ENCODE peak calls at places on chromosomes 7 and 10, in seven cellular contexts. K, I, L, M, D, N and Q are unnamed samples.

GRCh38 chr7:28207486-28208158 is 27.0 kb upstream of the JAZF1 start:
- DNase-seq in M (no peak), N (no peak), I (no peak), L (no peak), K (no peak), D (no peak), Q (no peak)

GRCh38 chr10:110805292-110805691 is 66.4 kb upstream of the PDCD4 start:
- DNase-seq in N (peak; percentile 77), M (no peak), D (no peak), L (no peak), I (no peak), K (no peak), Q (no peak)

GRCh38 chr10:43599333-43599732 is 6.9 kb upstream of the ZNF485 start:
- DNase-seq in I (no peak), L (no peak), D (no peak), M (no peak), N (no peak), K (no peak), Q (peak; percentile 60)

GRCh38 chr7:142445019-142445686 is 187.3 kb upstream of the PRSS58 start:
- DNase-seq in K (no peak), L (no peak), M (no peak), N (no peak), D (no peak), I (no peak), Q (no peak)

GRCh38 chr7:101200862-101201599 is at the start of gene MOGAT3:
- DNase-seq in M (no peak), I (no peak), D (peak; percentile 89), K (peak; percentile 98), N (no peak), L (no peak), Q (no peak)

GRCh38 chr7:41996381-41997035 is 240.5 kb downstream of the GLI3 start:
- DNase-seq in K (no peak), N (no peak), D (no peak), M (no peak), L (no peak), I (no peak), Q (no peak)

GRCh38 chr7:102273749-102274712 is 12.6 kb upstream of the SH2B2 start:
- DNase-seq in D (peak; percentile 87), L (peak; percentile 98), I (peak; percentile 59), N (no peak), M (no peak), K (peak; percentile 96), Q (no peak)

GRCh38 chr7:103613655-103614642 is 167.9 kb upstream of the SLC26A5 start:
- DNase-seq in N (no peak), K (peak; percentile 34), D (no peak), M (no peak), I (no peak), L (no peak), Q (no peak)

GRCh38 chr10:35409094-35409582 is 72.8 kb downstream of the CCNY start:
- DNase-seq in L (no peak), I (no peak), N (peak; percentile 80), D (no peak), K (no peak), M (no peak), Q (no peak)

GRCh38 chr10:132560248-132560731 is 22.7 kb downstream of the INPP5A start:
- DNase-seq in M (no peak), K (no peak), D (no peak), N (peak; percentile 71), L (no peak), I (no peak), Q (no peak)

GRCh38 chr7:117088623-117089199 is 135.4 kb downstream of the ST7 start:
- DNase-seq in L (no peak), N (no peak), K (no peak), M (no peak), D (no peak), I (no peak), Q (no peak)

GRCh38 chr10:75392271-75392670 is 9.3 kb downstream of the ZNF503 start:
- DNase-seq in K (no peak), N (no peak), D (no peak), I (no peak), M (no peak), L (no peak), Q (no peak)

DNA sequence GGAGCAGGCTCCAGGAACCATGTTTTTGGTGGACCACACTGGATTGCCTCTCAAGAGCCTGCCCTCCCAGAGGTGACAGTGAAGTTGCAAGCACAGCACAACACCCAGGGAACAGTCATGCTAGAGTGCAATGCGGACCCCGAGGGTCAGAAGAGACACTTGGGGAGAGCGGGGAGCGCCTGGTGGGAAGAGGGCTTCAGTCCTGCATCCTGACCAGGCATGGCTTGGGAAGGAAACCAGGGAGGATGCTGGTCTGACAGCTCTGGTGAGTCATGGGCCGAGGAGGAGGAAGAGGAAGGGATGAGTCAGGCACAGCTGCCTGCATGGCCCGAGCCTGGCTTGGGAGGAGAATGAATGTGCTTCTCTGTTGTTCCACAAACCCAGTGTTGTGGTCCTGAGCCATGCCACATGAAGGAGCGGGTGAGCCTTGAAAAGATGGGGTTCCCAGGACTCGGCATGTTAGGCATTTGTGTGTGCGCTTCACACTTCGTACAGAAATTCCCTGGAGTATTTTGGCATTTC is 29.5 kb upstream of the ANKRD2 start:
- DNase-seq in I (peak; percentile 60), K (peak; percentile 50), M (no peak), N (peak; percentile 93), L (peak; percentile 95), D (peak; percentile 54), Q (no peak)
- TF ChIP-seq EP300 in I (no peak), K (no peak), M (no peak), N (no peak), L (no peak), D (no peak), Q (no peak)

DNA sequence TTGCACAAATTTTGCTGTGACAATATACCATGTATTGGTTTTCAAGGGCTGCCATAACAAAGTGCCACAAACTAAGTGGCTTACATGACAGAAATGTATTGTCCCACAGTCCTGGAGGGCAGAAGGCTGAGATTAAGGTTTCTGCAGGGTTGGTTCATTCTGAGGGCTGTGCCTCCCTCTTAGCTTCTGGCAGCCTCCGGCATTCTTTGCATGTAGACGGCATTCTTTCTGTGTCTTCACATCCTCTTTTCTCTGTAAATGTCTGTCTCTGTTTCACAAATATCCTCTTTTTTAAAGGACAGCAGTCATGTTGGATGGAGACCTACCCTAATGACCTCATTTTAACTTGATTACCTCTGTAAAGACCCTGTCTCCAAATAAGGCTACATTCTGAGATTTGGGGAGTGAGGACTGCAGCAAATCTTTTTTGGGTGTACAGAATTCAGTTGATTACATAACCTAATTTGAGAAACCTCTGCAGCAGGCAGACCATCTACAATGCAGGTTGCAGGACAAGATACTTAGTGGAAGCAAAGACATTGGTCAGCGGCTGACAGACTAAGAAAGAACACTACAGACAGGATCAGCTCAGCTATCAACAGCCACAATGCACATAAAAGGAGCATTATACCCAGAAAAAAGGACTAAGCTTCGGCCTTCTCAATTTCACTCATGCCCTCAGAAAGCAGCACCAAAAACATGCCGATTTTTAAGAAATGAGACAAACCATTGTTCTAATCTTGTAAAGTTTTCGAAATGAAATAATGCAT is 84.6 kb upstream of the FAM3C start:
- DNase-seq in I (no peak), D (no peak), K (no peak), L (no peak), N (no peak), M (no peak), Q (no peak)
- TF ChIP-seq EP300 in I (no peak), D (no peak), K (no peak), L (no peak), N (no peak), M (no peak), Q (no peak)

DNA sequence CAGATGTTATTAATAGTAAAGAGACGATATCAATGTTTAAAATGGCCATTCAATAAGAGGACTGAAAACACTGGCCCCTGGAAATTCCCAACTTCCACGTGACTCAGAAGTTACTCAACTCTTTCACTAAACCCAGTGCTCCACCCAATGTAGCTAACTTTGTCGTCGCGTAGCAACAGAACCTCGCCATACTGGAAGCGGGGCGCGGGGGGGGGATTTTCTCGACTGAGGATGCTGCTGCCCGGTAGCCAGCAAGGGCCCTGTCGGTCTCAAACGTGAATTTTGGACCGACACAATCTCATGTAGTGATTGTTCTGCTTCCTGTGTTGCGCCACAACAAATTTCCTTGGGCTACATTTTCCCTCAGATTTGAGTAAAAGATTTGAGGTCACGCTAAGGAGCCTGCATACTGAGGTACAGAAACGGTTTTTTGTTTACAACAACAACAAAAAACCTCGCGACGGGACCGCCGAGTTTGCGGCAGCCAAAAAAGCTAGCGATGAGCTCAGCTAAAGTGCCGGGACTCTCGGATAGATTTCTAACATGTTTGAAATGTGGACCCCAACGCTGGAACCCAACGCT is 977 bp upstream of the SFR1 start:
- DNase-seq in M (peak; percentile 86), I (peak; percentile 88), L (peak; percentile 77), D (peak; percentile 93), K (peak; percentile 87), N (peak; percentile 97), Q (peak; percentile 98)
- TF ChIP-seq EP300 in M (peak; percentile 3), I (no peak), L (no peak), D (no peak), K (no peak), N (no peak), Q (no peak)

GRCh38 chr7:33876600-33877274 is 28.6 kb upstream of the BMPER start:
- DNase-seq in I (no peak), D (no peak), K (no peak), M (no peak), L (no peak), N (no peak), Q (peak; percentile 10)
- TF ChIP-seq EP300 in I (no peak), D (no peak), K (no peak), M (no peak), L (no peak), N (no peak), Q (no peak)

GRCh38 chr10:49187950-49188761 is at the start of gene TMEM273:
- DNase-seq in K (no peak), N (peak; percentile 85), D (peak; percentile 68), L (no peak), I (peak; percentile 49), M (peak; percentile 69), Q (peak; percentile 93)
- TF ChIP-seq EP300 in K (no peak), N (no peak), D (no peak), L (no peak), I (no peak), M (no peak), Q (no peak)

DNA sequence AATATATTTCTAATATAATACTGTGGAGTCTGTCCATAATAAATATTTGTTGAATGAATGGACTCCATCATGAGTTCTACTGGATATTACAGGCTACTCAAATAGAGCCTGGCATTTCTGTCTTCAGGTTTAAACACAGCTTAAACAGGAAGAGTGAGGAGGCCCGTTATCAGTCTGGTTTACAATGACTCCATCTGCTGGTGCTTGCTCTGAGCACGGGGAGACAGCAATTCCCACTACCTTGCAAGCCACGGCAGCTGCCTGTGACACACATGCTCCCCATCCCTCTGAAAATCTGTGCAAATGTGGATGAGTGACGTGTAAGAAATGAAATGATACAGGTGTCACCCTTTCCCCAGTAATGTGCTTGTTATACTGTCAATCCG is 293.5 kb upstream of the IMMP2L start:
- DNase-seq in D (no peak), N (no peak), I (no peak), M (no peak), L (no peak), K (no peak), Q (peak; percentile 50)
- TF ChIP-seq EP300 in D (no peak), N (no peak), I (no peak), M (no peak), L (no peak), K (no peak), Q (no peak)